ENCODE peak calls at places on chromosomes 11 and 22, in six cellular contexts. X, Q, L, T, I and Z are unnamed samples.

GRCh38 chr22:31628969-31629723 is 32.9 kb downstream of the PISD start:
- DNase-seq in X (no peak), Q (no peak), L (no peak), T (no peak), I (no peak), Z (no peak)

GRCh38 chr11:123438191-123438627 is 8.1 kb downstream of the GRAMD1B start:
- DNase-seq in X (no peak), Q (peak; percentile 46), L (no peak), T (no peak), I (no peak), Z (peak; percentile 23)

GRCh38 chr11:19920982-19921381 is 208.3 kb downstream of the NAV2 start:
- DNase-seq in X (no peak), Q (no peak), L (no peak), T (no peak), I (no peak), Z (no peak)

GRCh38 chr11:47161134-47161854 is 15.4 kb downstream of the ARFGAP2 start:
- DNase-seq in X (peak; percentile 48), Q (peak; percentile 78), L (peak; percentile 81), T (no peak), I (peak; percentile 75), Z (peak; percentile 71)

GRCh38 chr11:28756977-28757376 is 648.8 kb downstream of the METTL15 start:
- DNase-seq in X (no peak), Q (no peak), L (no peak), T (no peak), I (no peak), Z (no peak)

GRCh38 chr11:17703951-17704350 is 15.4 kb upstream of the MYOD1 start:
- DNase-seq in X (no peak), Q (no peak), L (no peak), T (no peak), I (no peak), Z (no peak)

GRCh38 chr22:50403701-50404101 is 60.6 kb downstream of the PPP6R2 start:
- DNase-seq in X (no peak), Q (no peak), L (peak; percentile 73), T (no peak), I (no peak), Z (no peak)

GRCh38 chr11:63767415-63768231 is 952 bp downstream of the ZFTA start:
- DNase-seq in X (peak; percentile 74), Q (peak; percentile 92), L (peak; percentile 68), T (peak; percentile 50), I (peak; percentile 92), Z (peak; percentile 89)

GRCh38 chr11:131662310-131662709 is 291.9 kb downstream of the NTM start:
- DNase-seq in X (no peak), Q (peak; percentile 47), L (no peak), T (no peak), I (no peak), Z (no peak)

GRCh38 chr11:67441731-67442401 is 1.4 kb downstream of the CORO1B start:
- DNase-seq in X (no peak), Q (no peak), L (no peak), T (no peak), I (no peak), Z (no peak)

GRCh38 chr22:37197451-37198289 is 9.6 kb upstream of the C1QTNF6 start:
- DNase-seq in X (no peak), Q (peak; percentile 61), L (no peak), T (no peak), I (peak; percentile 66), Z (no peak)

GRCh38 chr11:62011881-62012280 is 44.4 kb upstream of the FTH1 start:
- DNase-seq in X (no peak), Q (no peak), L (no peak), T (no peak), I (no peak), Z (no peak)

GRCh38 chr22:49923445-49923844 is 5.0 kb downstream of the CRELD2 start:
- DNase-seq in X (no peak), Q (no peak), L (no peak), T (no peak), I (no peak), Z (no peak)